ENCODE peak calls at places on chromosomes 11 and 22, in ten cellular contexts. C, J, A, U, H, O, B, G, L and E are unnamed samples.
A peak's percentile ranks its signal among the peaks of the same experiment; 100 is the strongest.

GRCh38 chr11:73308963-73309960 is 1.2 kb downstream of the ARHGEF17 start:
- DNase-seq in A (peak; percentile 91), G (peak; percentile 84), U (peak; percentile 94), L (peak; percentile 28), H (no peak), C (peak; percentile 55), O (peak; percentile 86), B (peak; percentile 95), J (peak; percentile 91), E (peak; percentile 98)

GRCh38 chr11:26579683-26580082 is 7.6 kb upstream of the MUC15 start:
- DNase-seq in C (no peak), B (no peak), A (no peak), G (no peak), L (no peak), J (no peak), H (no peak), U (no peak), O (no peak), E (no peak)

GRCh38 chr11:125464671-125465070 is 31.4 kb downstream of the FEZ1 start:
- DNase-seq in O (no peak), U (no peak), J (no peak), B (no peak), L (no peak), H (no peak), G (no peak), C (no peak), A (no peak), E (no peak)

GRCh38 chr22:45731041-45731797 is 59.6 kb downstream of the ATXN10 start:
- DNase-seq in O (no peak), A (no peak), U (no peak), B (no peak), J (no peak), L (no peak), G (peak; percentile 16), C (no peak), H (no peak), E (no peak)

GRCh38 chr11:85748455-85748891 is 62.5 kb downstream of the SYTL2 start:
- DNase-seq in U (no peak), G (no peak), O (no peak), L (no peak), H (no peak), C (no peak), J (no peak), B (no peak), A (no peak), E (no peak)

GRCh38 chr11:32154275-32154674 is 63.4 kb downstream of the RCN1 start:
- DNase-seq in U (no peak), C (peak; percentile 51), G (no peak), H (no peak), O (no peak), A (no peak), B (no peak), J (no peak), L (peak; percentile 7), E (no peak)

GRCh38 chr11:125494601-125494986 is 1.5 kb downstream of the FEZ1 start:
- DNase-seq in A (no peak), G (no peak), B (no peak), H (no peak), O (no peak), U (no peak), C (no peak), L (no peak), J (no peak), E (no peak)

GRCh38 chr11:132158091-132158490 is 787.7 kb downstream of the NTM start:
- DNase-seq in G (no peak), B (no peak), C (no peak), O (no peak), H (peak; percentile 19), L (no peak), A (no peak), J (peak; percentile 27), U (no peak), E (no peak)

GRCh38 chr11:8258289-8258688 is 5.4 kb downstream of the LMO1 start:
- DNase-seq in B (peak; percentile 67), U (no peak), A (peak; percentile 58), H (no peak), J (peak; percentile 11), G (no peak), O (no peak), L (no peak), C (no peak), E (peak; percentile 54)

GRCh38 chr11:3165152-3165705 is at the start of gene OSBPL5:
- DNase-seq in A (peak; percentile 91), U (peak; percentile 79), B (peak; percentile 87), O (peak; percentile 68), H (no peak), J (peak; percentile 79), C (no peak), L (peak; percentile 81), G (peak; percentile 82), E (peak; percentile 90)

GRCh38 chr22:44351685-44352377 is 39.1 kb upstream of the SHISAL1 start:
- DNase-seq in G (peak; percentile 54), B (no peak), C (no peak), L (no peak), U (no peak), O (peak; percentile 14), A (no peak), J (no peak), H (peak; percentile 57), E (peak; percentile 89)

GRCh38 chr11:97965849-97966646 is 1054.7 kb upstream of the CNTN5 start:
- DNase-seq in B (no peak), J (no peak), O (no peak), A (no peak), G (no peak), H (no peak), C (no peak), L (no peak), U (no peak), E (no peak)

GRCh38 chr11:64262271-64263002 is 11.1 kb downstream of the PLCB3 start:
- DNase-seq in G (no peak), J (no peak), L (no peak), B (no peak), O (no peak), U (no peak), H (no peak), A (peak; percentile 76), C (no peak), E (no peak)

GRCh38 chr22:50310949-50311444 is 3.6 kb upstream of the PLXNB2 start:
- DNase-seq in B (no peak), C (no peak), O (no peak), A (peak; percentile 75), L (no peak), H (no peak), J (no peak), U (no peak), G (no peak), E (no peak)

GRCh38 chr22:35601743-35602633 is 15.1 kb downstream of the MB start:
- DNase-seq in O (no peak), C (no peak), H (no peak), L (no peak), J (no peak), A (no peak), G (no peak), B (no peak), U (no peak), E (no peak)

GRCh38 chr11:70478194-70478890 is 80.0 kb downstream of the CTTN start:
- DNase-seq in O (no peak), H (no peak), J (no peak), B (no peak), G (no peak), C (no peak), A (no peak), L (no peak), U (no peak), E (no peak)

GRCh38 chr11:118398797-118399564 is 2.4 kb upstream of the ATP5MG start:
- DNase-seq in L (no peak), G (no peak), H (no peak), O (no peak), B (no peak), J (no peak), C (no peak), A (no peak), U (no peak), E (no peak)
- TF ChIP-seq POLR2AphosphoS5 in L (no peak), G (no peak), H (no peak), O (no peak), B (no peak), J (no peak), C (no peak), A (no peak), U (no peak), E (no peak)

GRCh38 chr11:79520086-79520485 is 79.3 kb upstream of the TENM4 start:
- DNase-seq in H (no peak), L (no peak), G (no peak), O (no peak), C (no peak), J (no peak), U (no peak), B (no peak), A (no peak), E (no peak)
- H3K4me3 ChIP-seq in H (no peak overlapping the region), L (no peak overlapping the region), G (no peak overlapping the region), O (no peak overlapping the region), C (no peak overlapping the region), J (no peak overlapping the region), U (no peak overlapping the region), B (no peak overlapping the region), A (no peak overlapping the region), E (no peak overlapping the region)

GRCh38 chr22:37676691-37677627 is 1.5 kb downstream of the LGALS1 start:
- DNase-seq in O (peak; percentile 76), L (peak; percentile 95), U (peak; percentile 73), G (peak; percentile 93), C (peak; percentile 69), B (peak; percentile 91), H (peak; percentile 78), J (peak; percentile 85), A (peak; percentile 97), E (peak; percentile 96)
- TF ChIP-seq POLR2A in O (peak; percentile 46), L (no peak), U (no peak), G (peak; percentile 62), C (no peak), B (no peak), H (peak; percentile 26), J (no peak), A (no peak), E (peak; percentile 19)

DNA sequence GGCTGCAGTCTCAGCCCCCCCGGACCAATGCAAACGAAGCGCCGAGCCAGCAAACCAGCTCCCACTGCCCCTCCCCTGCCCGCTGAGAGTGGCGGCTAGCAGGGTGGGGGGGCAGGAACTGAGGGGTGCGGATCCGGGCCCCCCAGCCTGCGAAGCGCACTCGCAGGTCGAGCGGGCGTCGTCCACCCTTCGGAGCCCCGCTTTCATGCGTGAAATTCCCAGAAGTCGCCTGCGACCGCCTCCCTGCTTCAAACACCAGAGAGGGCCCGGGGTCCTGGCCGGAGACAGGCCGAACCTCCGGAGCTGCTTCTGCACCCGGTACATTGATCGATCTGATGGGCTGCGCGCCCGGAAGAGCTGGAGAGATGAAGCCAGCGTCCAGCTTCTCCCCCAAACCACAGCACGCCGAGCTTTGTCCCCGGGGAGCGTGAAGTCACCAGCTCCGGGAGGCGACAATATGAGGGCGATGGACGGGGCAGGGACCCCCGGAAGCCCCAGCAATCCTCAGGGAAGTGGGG is 646 bp upstream of the PATZ1 start:
- DNase-seq in H (no peak), G (peak; percentile 57), U (peak; percentile 78), O (peak; percentile 43), B (no peak), A (peak; percentile 93), J (peak; percentile 63), L (peak; percentile 12), C (no peak), E (peak; percentile 74)
- TF ChIP-seq POLR2AphosphoS5 in H (peak; percentile 26), G (no peak), U (no peak), O (no peak), B (no peak), A (no peak), J (no peak), L (no peak), C (no peak), E (no peak)

GRCh38 chr22:32622004-32622761 is 147.6 kb downstream of the FBXO7 start:
- DNase-seq in J (no peak), C (no peak), H (peak; percentile 21), A (peak; percentile 56), B (no peak), O (no peak), L (no peak), U (no peak), G (peak; percentile 44), E (peak; percentile 89)
- H3K4me3 ChIP-seq in J (no peak overlapping the region), C (no peak overlapping the region), H (no peak overlapping the region), A (no peak overlapping the region), B (no peak overlapping the region), O (no peak overlapping the region), L (no peak overlapping the region), U (no peak overlapping the region), G (no peak overlapping the region), E (no peak overlapping the region)